ENCODE peak calls at places on chromosome X, in six cellular contexts. F, G, Q, S, A and W are unnamed samples.

GRCh38 chrX:152928761-152929400 is 31.0 kb downstream of the ZNF185 start:
- DNase-seq in A (no peak), Q (no peak), G (no peak), S (peak), F (no peak), W (no peak)

GRCh38 chrX:142251202-142251601 is 46.1 kb upstream of the MAGEC2 start:
- DNase-seq in A (no peak), S (no peak), Q (no peak), F (no peak), G (no peak), W (no peak)

GRCh38 chrX:2897311-2897689 is 31.8 kb downstream of the ARSD start:
- DNase-seq in Q (no peak), S (no peak), G (no peak), F (no peak), A (no peak), W (no peak)

GRCh38 chrX:55489315-55490009 is at the start of gene USP51:
- DNase-seq in Q (peak), G (peak), F (no peak), A (no peak), S (peak), W (peak)

GRCh38 chrX:8815460-8816065 is 14.4 kb upstream of the FAM9A start:
- DNase-seq in Q (peak), F (no peak), A (peak), S (no peak), G (peak), W (peak)

GRCh38 chrX:12548746-12549145 is 242.5 kb upstream of the PRPS2 start:
- DNase-seq in A (no peak), F (no peak), S (no peak), G (no peak), Q (peak), W (no peak)

GRCh38 chrX:2434270-2434669 is 66.5 kb downstream of the DHRSX start:
- DNase-seq in Q (no peak), G (no peak), S (no peak), F (no peak), A (no peak), W (no peak)

GRCh38 chrX:115344885-115345653 is 55.6 kb downstream of the LUZP4 start:
- DNase-seq in S (peak), A (peak), Q (peak), F (no peak), G (peak), W (peak)

GRCh38 chrX:106752101-106752678 is 25.7 kb downstream of the RNF128 start:
- DNase-seq in Q (no peak), F (no peak), S (no peak), A (no peak), G (no peak), W (no peak)

GRCh38 chrX:151729056-151729725 is 5.4 kb upstream of the CNGA2 start:
- DNase-seq in A (no peak), Q (no peak), F (no peak), S (no peak), G (no peak), W (no peak)

GRCh38 chrX:22037911-22038537 is 5.9 kb downstream of the PHEX start:
- DNase-seq in A (no peak), G (no peak), Q (no peak), F (no peak), S (no peak), W (no peak)

GRCh38 chrX:70313503-70313902 is 23.6 kb downstream of the KIF4A start:
- DNase-seq in S (no peak), F (no peak), A (no peak), G (no peak), Q (peak), W (no peak)

GRCh38 chrX:153934473-153935325 is at the start of gene NAA10:
- DNase-seq in S (peak), G (peak), F (peak), A (peak), Q (peak), W (peak)

GRCh38 chrX:40778861-40779575 is 43.7 kb upstream of the MED14 start:
- DNase-seq in S (no peak), Q (no peak), G (no peak), F (no peak), A (no peak), W (no peak)

GRCh38 chrX:42385730-42386129 is 392.2 kb downstream of the PPP1R2C start:
- DNase-seq in F (no peak), Q (no peak), A (no peak), S (no peak), G (no peak), W (no peak)

GRCh38 chrX:100643943-100644587 is at the start of gene SRPX2:
- DNase-seq in G (no peak), A (no peak), F (no peak), Q (peak), S (no peak), W (no peak)

GRCh38 chrX:24266996-24267395 is 46.9 kb downstream of the SUPT20HL2 start:
- DNase-seq in Q (no peak), A (no peak), S (no peak), F (no peak), G (no peak), W (no peak)

GRCh38 chrX:14529288-14529989 is at the start of gene GLRA2:
- DNase-seq in G (peak), Q (peak), F (no peak), S (no peak), A (no peak), W (peak)

GRCh38 chrX:149939271-149940014 is 1.2 kb upstream of the EOLA2 start:
- DNase-seq in Q (peak), A (peak), S (peak), G (peak), F (peak), W (peak)

GRCh38 chrX:350534-351321 is 32.1 kb upstream of the GTPBP6 start:
- DNase-seq in A (no peak), G (peak), S (peak), Q (no peak), F (no peak), W (no peak)

GRCh38 chrX:14030248-14030592 is 528 bp upstream of the GEMIN8 start:
- DNase-seq in F (no peak), A (no peak), S (no peak), Q (peak), G (peak), W (no peak)

GRCh38 chrX:130834149-130834548 is 68.9 kb downstream of the ENOX2 start:
- DNase-seq in A (no peak), S (no peak), G (no peak), F (no peak), Q (no peak), W (no peak)

GRCh38 chrX:153381684-153382532 is 19.2 kb downstream of the PNMA6E start:
- DNase-seq in A (no peak), F (no peak), Q (peak), S (no peak), G (peak), W (peak)

GRCh38 chrX:99398578-99398977 is 1011.5 kb downstream of the PCDH19 start:
- DNase-seq in F (no peak), G (no peak), Q (no peak), A (no peak), S (no peak), W (no peak)

GRCh38 chrX:41332408-41332987 is 1.5 kb upstream of the DDX3X start:
- DNase-seq in Q (no peak), G (no peak), F (no peak), A (no peak), S (no peak), W (no peak)

GRCh38 chrX:114162068-114162735 is 421.7 kb upstream of the HTR2C start:
- DNase-seq in G (no peak), A (no peak), Q (no peak), S (no peak), F (no peak), W (no peak)

GRCh38 chrX:11558972-11559371 is 106.7 kb downstream of the ARHGAP6 start:
- DNase-seq in F (peak), Q (no peak), A (no peak), G (no peak), S (peak), W (peak)

GRCh38 chrX:139967300-139967699 is 2.0 kb upstream of the CXorf66 start:
- DNase-seq in S (no peak), Q (peak), F (no peak), A (no peak), G (no peak), W (no peak)

GRCh38 chrX:153951683-153952372 is 7.4 kb upstream of the RENBP start:
- DNase-seq in F (no peak), S (no peak), G (no peak), A (no peak), Q (no peak), W (no peak)

GRCh38 chrX:40581333-40581910 is 652 bp downstream of the ATP6AP2 start:
- DNase-seq in Q (no peak), S (no peak), G (no peak), A (no peak), F (no peak), W (no peak)

GRCh38 chrX:107135965-107136307 is 17.3 kb upstream of the RBM41 start:
- DNase-seq in G (no peak), F (no peak), S (no peak), Q (no peak), A (no peak), W (no peak)

GRCh38 chrX:31260351-31260750 is 188.5 kb upstream of the FTHL17 start:
- DNase-seq in Q (no peak), G (no peak), F (no peak), S (no peak), A (no peak), W (no peak)

GRCh38 chrX:42944381-42944998 is 166.5 kb upstream of the PPP1R2C start:
- DNase-seq in S (no peak), F (no peak), Q (no peak), A (no peak), G (no peak), W (no peak)

GRCh38 chrX:68647156-68647957 is at the start of gene STARD8:
- DNase-seq in F (no peak), Q (peak), S (peak), A (no peak), G (no peak), W (peak)

GRCh38 chrX:29297171-29297800 is 710.0 kb downstream of the IL1RAPL1 start:
- DNase-seq in S (no peak), G (no peak), F (no peak), Q (no peak), A (no peak), W (no peak)

GRCh38 chrX:51876441-51876840 is 17.0 kb upstream of the MAGED1 start:
- DNase-seq in F (no peak), A (no peak), G (no peak), Q (peak), S (no peak), W (no peak)